ENCODE peak calls at places on chromosome 5, in eight cellular contexts. T is A549, F is cardiac fibroblast, H is cardiac muscle cell, N is dorsolateral prefrontal cortex, V is GM20000, E is PC-3, K is thyroid gland. I is an unnamed sample.

GRCh38 chr5:154972476-154973080 is 31.7 kb downstream of the MRPL22 start:
- DNase-seq in E (peak), K (no peak), F (peak), N (peak), V (no peak), H (peak), T (peak), I (peak)

GRCh38 chr5:82956600-82956999 is 120.6 kb downstream of the TMEM167A start:
- DNase-seq in E (no peak), N (no peak), F (no peak), K (no peak), H (no peak), V (no peak), T (no peak), I (no peak)

GRCh38 chr5:55418994-55419991 is 111.5 kb downstream of the MTREX start:
- DNase-seq in F (peak), N (no peak), T (no peak), K (no peak), H (peak), E (no peak), V (no peak), I (no peak)

GRCh38 chr5:93421987-93422391 is 159.0 kb downstream of the NR2F1-AS1 start:
- DNase-seq in H (no peak), N (no peak), E (no peak), V (no peak), K (no peak), T (no peak), F (no peak), I (no peak)

GRCh38 chr5:178683758-178684157 is 46.7 kb downstream of the ZNF354A start:
- DNase-seq in F (no peak), K (no peak), T (no peak), V (no peak), N (no peak), E (no peak), H (no peak), I (no peak)

GRCh38 chr5:82405618-82406199 is 127.6 kb upstream of the RPS23 start:
- DNase-seq in T (no peak), N (no peak), V (no peak), E (peak), H (no peak), K (no peak), F (peak), I (no peak)

GRCh38 chr5:100777680-100778281 is 125.3 kb downstream of the ST8SIA4 start:
- DNase-seq in H (no peak), K (no peak), F (peak), T (peak), E (peak), N (no peak), V (peak), I (no peak)

GRCh38 chr5:71778678-71779276 is 59.7 kb downstream of the CARTPT start:
- DNase-seq in K (peak), H (peak), N (peak), E (peak), T (peak), V (no peak), F (peak), I (peak)

GRCh38 chr5:14032944-14033343 is 88.5 kb upstream of the DNAH5 start:
- DNase-seq in N (no peak), H (no peak), V (no peak), K (no peak), T (peak), E (peak), F (peak), I (no peak)

GRCh38 chr5:113487411-113487778 is 858 bp downstream of the MCC start:
- DNase-seq in H (peak), T (peak), F (peak), K (peak), N (no peak), E (peak), V (no peak), I (no peak)

GRCh38 chr5:175567954-175568353 is 89.6 kb downstream of the SFXN1 start:
- DNase-seq in H (no peak), T (no peak), N (no peak), K (no peak), E (no peak), F (no peak), V (no peak), I (no peak)

GRCh38 chr5:64331597-64332277 is 166.1 kb downstream of the RNF180 start:
- DNase-seq in F (no peak), T (no peak), V (no peak), N (no peak), H (no peak), E (no peak), K (peak), I (no peak)

GRCh38 chr5:174409971-174410370 is 314.4 kb upstream of the MSX2 start:
- DNase-seq in V (no peak), E (no peak), F (no peak), N (no peak), H (no peak), T (no peak), K (no peak), I (no peak)

GRCh38 chr5:142748568-142749249 is 21.5 kb upstream of the ARHGAP26 start:
- DNase-seq in H (peak), V (peak), E (peak), F (no peak), N (no peak), T (peak), K (peak), I (peak)

GRCh38 chr5:36156619-36157018 is 4.7 kb downstream of the SKP2 start:
- DNase-seq in V (no peak), H (peak), F (peak), K (no peak), T (no peak), N (no peak), E (no peak), I (no peak)

GRCh38 chr5:142720561-142721275 is 34.8 kb upstream of the FGF1 start:
- DNase-seq in F (no peak), E (peak), K (no peak), H (no peak), V (no peak), T (peak), N (peak), I (peak)

GRCh38 chr5:77724934-77725333 is 51.2 kb downstream of the TBCA start:
- DNase-seq in H (no peak), V (no peak), E (no peak), N (no peak), T (no peak), K (no peak), F (no peak), I (no peak)

GRCh38 chr5:32193591-32193990 is 19.5 kb upstream of the GOLPH3 start:
- DNase-seq in V (no peak), N (no peak), T (peak), E (peak), H (no peak), F (peak), K (peak), I (no peak)

GRCh38 chr5:139646912-139647391 is 1.2 kb upstream of the CXXC5 start:
- DNase-seq in H (no peak), N (peak), F (no peak), V (no peak), E (no peak), T (no peak), K (peak), I (peak)

GRCh38 chr5:35851282-35851681 is 5.4 kb upstream of the IL7R start:
- DNase-seq in N (no peak), E (peak), T (no peak), K (no peak), H (no peak), F (peak), V (no peak), I (no peak)

GRCh38 chr5:38463634-38464521 is 92.6 kb downstream of the LIFR start:
- DNase-seq in K (no peak), E (peak), T (peak), N (no peak), V (no peak), F (peak), H (no peak), I (no peak)

GRCh38 chr5:126339215-126339805 is 83.9 kb upstream of the GRAMD2B start:
- DNase-seq in F (peak), K (peak), V (peak), E (peak), N (no peak), T (peak), H (peak), I (no peak)

GRCh38 chr5:156950716-156951115 is 12.3 kb downstream of the TIMD4 start:
- DNase-seq in E (no peak), N (no peak), H (no peak), K (no peak), F (no peak), T (no peak), V (no peak), I (no peak)

GRCh38 chr5:135433626-135434426 is 13.3 kb downstream of the DCANP1 start:
- DNase-seq in F (peak), N (no peak), T (no peak), E (no peak), K (no peak), H (no peak), V (no peak), I (no peak)

GRCh38 chr5:82347213-82347947 is 69.2 kb upstream of the RPS23 start:
- DNase-seq in K (peak), V (no peak), F (peak), E (no peak), T (no peak), N (peak), H (no peak), I (peak)

GRCh38 chr5:131379723-131380122 is 115.9 kb downstream of the CDC42SE2 start:
- DNase-seq in E (peak), K (no peak), V (peak), H (no peak), N (no peak), T (peak), F (peak), I (no peak)

GRCh38 chr5:77300457-77300856 is 90.0 kb downstream of the PDE8B start:
- DNase-seq in V (no peak), K (no peak), N (no peak), T (no peak), E (no peak), F (no peak), H (no peak), I (no peak)

GRCh38 chr5:67154518-67155206 is 41.9 kb downstream of the CD180 start:
- DNase-seq in F (no peak), K (peak), H (no peak), T (no peak), E (no peak), N (no peak), V (no peak), I (no peak)

GRCh38 chr5:6439588-6440550 is 8.8 kb upstream of the UBE2QL1 start:
- DNase-seq in T (no peak), N (no peak), F (no peak), H (no peak), V (no peak), K (peak), E (peak), I (no peak)

GRCh38 chr5:98770911-98771322 is 2.5 kb upstream of the RGMB start:
- DNase-seq in N (no peak), H (no peak), K (no peak), T (peak), V (peak), E (no peak), F (peak), I (no peak)

GRCh38 chr5:98772415-98773213 is 849 bp upstream of the RGMB start:
- DNase-seq in T (peak), F (peak), H (peak), K (peak), N (peak), E (peak), V (peak), I (peak)

GRCh38 chr5:98773214-98773463 is 324 bp upstream of the RGMB start:
- DNase-seq in V (no peak), K (no peak), N (no peak), F (no peak), H (no peak), E (no peak), T (no peak), I (no peak)

GRCh38 chr5:98770158-98770910 is 3.1 kb upstream of the RGMB start:
- DNase-seq in T (peak), E (peak), F (peak), N (peak), K (peak), H (peak), V (peak), I (peak)

DNA sequence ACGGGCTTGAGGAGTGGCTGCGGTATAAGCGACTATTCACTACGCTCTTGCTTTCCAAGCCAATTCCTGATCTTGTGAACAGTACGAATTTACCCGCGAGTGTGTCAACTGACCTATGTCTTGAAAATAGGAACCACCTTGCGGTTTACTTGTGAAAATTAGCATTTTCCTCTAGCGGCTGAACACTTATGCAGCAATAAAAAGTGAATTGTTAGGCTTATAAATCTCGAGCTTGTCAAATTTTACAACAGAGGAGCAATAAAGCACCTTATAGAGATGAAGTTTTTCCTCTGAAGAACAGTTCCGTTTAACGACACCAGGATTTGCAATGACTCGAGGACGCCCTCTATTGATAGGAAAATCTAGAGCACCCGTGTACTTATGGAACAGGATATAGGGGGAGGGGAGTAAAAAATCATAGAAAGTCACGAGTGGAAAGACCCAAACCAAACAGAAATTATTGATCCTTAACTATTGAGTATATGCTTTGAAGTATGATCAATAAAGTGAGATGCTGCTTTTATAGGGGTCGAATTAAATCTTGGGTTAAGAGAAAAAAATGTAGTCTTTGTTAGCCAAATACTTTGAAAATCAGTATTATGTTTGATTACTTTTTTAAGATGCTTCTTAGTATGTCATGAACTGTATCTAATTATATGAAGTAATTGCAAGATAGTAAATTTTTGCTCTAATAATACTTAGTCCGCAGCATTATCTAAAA is 1.9 kb upstream of the RGMB start:
- DNase-seq in V (peak), N (no peak), E (peak), K (peak), T (peak), F (peak), H (peak), I (peak)
- TF ChIP-seq CTCF in V (peak), N (peak), E (peak), K (peak), T (peak), F (peak), H (peak), I (peak)

GRCh38 chr5:181259283-181259682 is 1.7 kb downstream of the TRIM52 start:
- DNase-seq in T (no peak), E (peak), F (no peak), H (no peak), K (no peak), N (no peak), V (no peak), I (no peak)

GRCh38 chr5:181260720-181261319 is at the start of gene TRIM52:
- DNase-seq in H (peak), N (peak), K (peak), E (peak), T (peak), F (peak), V (peak), I (peak)

GRCh38 chr5:181259974-181260719 is 796 bp downstream of the TRIM52 start:
- DNase-seq in H (no peak), N (no peak), K (no peak), V (no peak), T (no peak), F (no peak), E (no peak), I (no peak)

GRCh38 chr5:181263633-181264032 is 2.7 kb upstream of the TRIM52 start:
- DNase-seq in K (no peak), V (no peak), F (no peak), N (no peak), H (no peak), E (no peak), T (no peak), I (no peak)

DNA sequence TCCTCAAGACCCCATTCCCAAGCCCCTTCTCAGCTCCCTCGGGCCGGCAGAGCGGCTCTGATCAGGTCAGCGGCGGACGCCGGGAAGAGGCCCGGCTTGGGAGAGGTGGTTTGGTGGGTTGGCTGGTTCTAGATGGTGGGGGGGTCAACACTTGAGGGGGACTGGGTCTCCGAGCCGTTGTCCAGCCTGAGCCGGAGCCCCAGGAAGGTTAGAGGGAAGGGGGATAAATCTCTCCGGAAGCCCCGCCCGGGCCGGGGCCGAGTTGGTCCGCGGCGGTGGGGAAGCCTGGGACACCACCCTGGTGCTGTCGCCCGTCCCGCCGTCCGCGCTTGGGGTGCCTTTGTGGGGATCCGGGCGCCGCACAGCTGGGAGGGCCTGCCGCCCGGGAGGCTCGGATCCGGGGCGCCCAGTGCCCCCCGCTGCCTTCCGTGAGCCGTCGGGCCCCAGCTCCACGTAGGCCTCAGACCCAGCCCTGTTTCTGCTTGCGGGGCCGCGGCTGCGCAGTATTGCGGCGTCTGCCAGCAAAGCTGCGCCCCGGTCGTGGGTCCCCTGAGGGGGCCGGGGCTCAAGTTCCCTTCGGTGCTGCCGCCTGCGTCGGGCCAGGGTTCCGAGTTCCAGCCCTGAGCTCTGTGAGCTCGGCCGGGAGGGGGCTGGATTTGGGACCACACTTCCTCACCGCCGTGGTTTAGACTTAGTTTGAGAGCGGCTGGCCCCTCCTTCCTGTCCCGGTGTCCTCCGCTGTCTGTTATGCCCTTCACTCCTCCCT is 560 bp upstream of the TRIM52 start:
- DNase-seq in T (peak), V (peak), E (peak), N (peak), H (peak), F (peak), K (peak), I (peak)
- TF ChIP-seq CTCF in T (no peak), V (no peak), E (no peak), N (no peak), H (no peak), F (no peak), K (no peak), I (no peak)

DNA sequence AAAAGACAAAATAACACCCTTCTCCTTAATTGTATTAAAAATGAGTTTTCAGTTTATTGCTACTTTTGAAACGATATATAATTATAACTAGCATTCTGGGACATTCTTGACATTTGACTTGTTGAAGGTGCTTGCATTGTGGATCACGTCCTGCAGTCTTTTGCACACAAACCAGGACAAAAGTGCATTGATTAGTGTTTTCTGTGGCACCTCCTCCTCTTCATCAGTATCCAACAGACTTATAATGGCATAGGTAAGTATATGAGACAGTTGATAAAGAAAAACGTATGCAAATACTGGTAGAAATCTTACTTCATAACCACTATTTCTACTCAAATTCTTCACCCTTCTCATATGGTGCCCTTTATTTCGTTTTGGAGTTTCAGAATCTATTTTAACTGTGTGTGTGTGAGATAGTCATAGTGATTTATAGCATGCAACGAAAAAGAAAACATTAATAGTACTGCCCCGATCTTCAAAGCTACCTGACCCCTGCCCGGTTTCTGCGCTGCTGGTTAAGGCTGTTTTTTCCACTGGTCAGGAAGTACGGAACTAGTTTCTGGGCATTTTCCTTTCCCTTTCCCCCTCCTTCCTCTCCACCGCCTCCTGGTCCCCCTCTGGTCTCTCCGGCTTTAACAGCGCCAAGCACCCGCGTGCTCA is 639 bp upstream of the RASA1 start:
- DNase-seq in H (no peak), N (no peak), F (no peak), K (no peak), E (no peak), V (no peak), T (no peak), I (no peak)
- TF ChIP-seq CTCF in H (no peak), N (no peak), F (no peak), K (peak), E (no peak), V (no peak), T (no peak), I (no peak)

DNA sequence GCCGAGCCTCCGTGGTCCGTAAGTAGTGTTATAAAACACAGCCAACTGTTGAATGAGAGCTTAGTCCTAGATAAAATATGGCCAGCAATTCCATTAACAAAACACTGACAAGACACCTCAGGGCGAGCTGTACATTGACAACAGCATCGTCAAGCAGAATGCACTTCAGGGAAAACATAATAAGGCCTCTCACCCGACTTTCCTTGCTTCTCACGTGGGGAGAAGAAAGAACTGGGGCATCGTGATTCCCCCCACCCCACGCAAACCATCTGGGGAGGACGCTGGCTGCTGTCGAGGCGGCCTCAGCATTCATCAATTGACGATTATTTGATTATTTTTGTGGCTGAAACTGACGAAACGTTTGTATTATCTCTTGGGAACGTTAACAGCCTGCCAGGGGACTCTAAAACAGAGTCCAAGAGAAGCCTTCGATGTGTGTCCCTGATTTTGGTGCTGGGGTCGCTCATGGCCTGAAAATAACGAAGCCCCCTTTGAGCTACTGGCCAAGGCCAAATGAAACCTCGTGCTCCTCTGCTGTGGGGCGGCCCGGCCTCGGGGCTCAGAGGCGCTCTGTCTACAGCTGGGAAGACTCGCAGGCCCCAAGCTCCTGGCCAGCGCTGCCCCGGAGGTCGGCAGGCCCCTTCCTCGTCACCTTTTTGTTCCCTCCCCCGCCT is 464 bp downstream of the GDF9 start:
- DNase-seq in N (no peak), H (no peak), K (no peak), E (no peak), T (no peak), F (no peak), V (no peak), I (no peak)
- TF ChIP-seq CTCF in N (no peak), H (no peak), K (no peak), E (no peak), T (no peak), F (no peak), V (no peak), I (no peak)

GRCh38 chr5:146646441-146646840 is 130.5 kb upstream of the GPR151 start:
- DNase-seq in K (no peak), E (no peak), F (no peak), T (no peak), H (no peak), N (no peak), V (no peak), I (no peak)
- TF ChIP-seq CTCF in K (no peak), E (peak), F (no peak), T (no peak), H (no peak), N (peak), V (no peak), I (no peak)

I was measured in glutamatergic neuron.